ENCODE peak calls at places on chromosomes 16 and 17, in seven cellular contexts. O is ascending aorta; H is NCI-H1436 treated with DMSO at 0.1 percent for 48 hours; W is amygdala; U is activated CD4-positive, alpha-beta memory T cell treated with anti-CD3 and anti-CD28 coated beads, Interleukin-2, amount 10 ng/mL, durations not matched to agents 7 days and 5 days; T is NCI-H748 treated with DMSO at 0.1 percent for 48 hours; A is stimulated activated naive CD4-positive, alpha-beta T cell treated with Interleukin-2 at 50 U/mL for 16 hours. B is an unnamed sample.

GRCh38 chr17:34713687-34714086 is 134.3 kb downstream of the TMEM132E start:
- DNase-seq in O (no peak), H (no peak), W (no peak), U (peak; percentile 0), T (no peak), A (no peak), B (no peak)

GRCh38 chr17:76726231-76726765 is at the start of gene JMJD6:
- DNase-seq in O (peak; percentile 91), H (peak; percentile 95), W (peak; percentile 89), U (peak; percentile 97), T (peak; percentile 83), A (peak; percentile 96), B (peak; percentile 80)

GRCh38 chr16:89385712-89386111 is 104.6 kb downstream of the ANKRD11 start:
- DNase-seq in O (no peak), H (no peak), W (no peak), U (no peak), T (no peak), A (no peak), B (no peak)

GRCh38 chr17:57666198-57666870 is 78.8 kb downstream of the CCDC182 start:
- DNase-seq in O (no peak), H (no peak), W (no peak), U (no peak), T (no peak), A (no peak), B (no peak)

GRCh38 chr16:66587881-66588600 is 8.8 kb downstream of the CMTM2 start:
- DNase-seq in O (no peak), H (no peak), W (no peak), U (no peak), T (no peak), A (no peak), B (no peak)

GRCh38 chr16:71883193-71883848 is 661 bp downstream of the ZNF821 start:
- DNase-seq in O (no peak), H (no peak), W (no peak), U (peak; percentile 35), T (peak; percentile 42), A (peak; percentile 57), B (no peak)

GRCh38 chr16:85041184-85041928 is 13.8 kb downstream of the KIAA0513 start:
- DNase-seq in O (no peak), H (no peak), W (no peak), U (no peak), T (no peak), A (no peak), B (no peak)

GRCh38 chr17:36863131-36863530 is 74.1 kb upstream of the LHX1 start:
- DNase-seq in O (no peak), H (no peak), W (no peak), U (no peak), T (no peak), A (no peak), B (no peak)

GRCh38 chr16:3142327-3142726 is 7.5 kb downstream of the ZNF213 start:
- DNase-seq in O (no peak), H (no peak), W (no peak), U (no peak), T (no peak), A (no peak), B (no peak)

GRCh38 chr17:72458301-72458700 is 337.5 kb downstream of the SOX9 start:
- DNase-seq in O (no peak), H (no peak), W (no peak), U (no peak), T (no peak), A (no peak), B (no peak)

GRCh38 chr16:67537636-67538591 is 9.3 kb downstream of the RIPOR1 start:
- DNase-seq in O (no peak), H (no peak), W (no peak), U (peak; percentile 68), T (no peak), A (peak; percentile 60), B (no peak)

GRCh38 chr16:58755989-58756649 is 22.0 kb upstream of the GOT2 start:
- DNase-seq in O (no peak), H (peak; percentile 8), W (peak; percentile 51), U (peak; percentile 83), T (peak; percentile 41), A (peak; percentile 73), B (no peak)

GRCh38 chr16:31087971-31088370 is 772 bp downstream of the PRSS53 start:
- DNase-seq in O (no peak), H (no peak), W (no peak), U (no peak), T (no peak), A (no peak), B (no peak)

GRCh38 chr17:66915204-66915611 is 49.3 kb upstream of the CACNG4 start:
- DNase-seq in O (no peak), H (no peak), W (no peak), U (no peak), T (no peak), A (no peak), B (no peak)

GRCh38 chr16:81036751-81037350 is 1.2 kb downstream of the ATMIN start:
- DNase-seq in O (no peak), H (no peak), W (no peak), U (no peak), T (no peak), A (no peak), B (no peak)

GRCh38 chr17:60525347-60525623 is 757 bp downstream of the APPBP2 start:
- DNase-seq in O (no peak), H (no peak), W (no peak), U (no peak), T (no peak), A (no peak), B (no peak)

GRCh38 chr16:60478810-60479209 is 1557.4 kb downstream of the CDH8 start:
- DNase-seq in O (no peak), H (no peak), W (no peak), U (no peak), T (no peak), A (no peak), B (no peak)

GRCh38 chr17:74768069-74768762 is 7.9 kb downstream of the NAT9 start:
- DNase-seq in O (peak; percentile 78), H (no peak), W (no peak), U (no peak), T (no peak), A (no peak), B (no peak)

GRCh38 chr17:82559779-82560642 is 40.5 kb downstream of the FOXK2 start:
- DNase-seq in O (no peak), H (peak; percentile 62), W (no peak), U (no peak), T (no peak), A (no peak), B (no peak)

GRCh38 chr16:10206215-10206614 is 24.0 kb upstream of the GRIN2A start:
- DNase-seq in O (no peak), H (no peak), W (no peak), U (no peak), T (no peak), A (no peak), B (no peak)

GRCh38 chr16:23679274-23679985 is 741 bp downstream of the PLK1 start:
- DNase-seq in O (no peak), H (no peak), W (no peak), U (peak; percentile 42), T (no peak), A (no peak), B (no peak)

GRCh38 chr17:67403065-67403464 is 26.0 kb downstream of the PITPNC1 start:
- DNase-seq in O (no peak), H (no peak), W (no peak), U (no peak), T (no peak), A (no peak), B (no peak)

GRCh38 chr17:12282056-12282455 is 261.4 kb downstream of the MAP2K4 start:
- DNase-seq in O (no peak), H (no peak), W (no peak), U (no peak), T (no peak), A (no peak), B (no peak)

GRCh38 chr17:63543822-63544420 is 6.4 kb upstream of the DCAF7 start:
- DNase-seq in O (no peak), H (no peak), W (no peak), U (no peak), T (no peak), A (no peak), B (no peak)

GRCh38 chr17:43125967-43126910 is 1.1 kb upstream of the BRCA1 start:
- DNase-seq in O (no peak), H (no peak), W (no peak), U (no peak), T (peak; percentile 1), A (no peak), B (no peak)

GRCh38 chr17:16419929-16420271 is 4.5 kb downstream of the TRPV2 start:
- DNase-seq in O (no peak), H (no peak), W (no peak), U (peak; percentile 56), T (no peak), A (peak; percentile 43), B (no peak)

GRCh38 chr16:74700206-74701040 is at the start of gene MLKL:
- DNase-seq in O (no peak), H (no peak), W (no peak), U (peak; percentile 68), T (peak; percentile 18), A (peak; percentile 59), B (no peak)

GRCh38 chr17:14270508-14270907 is 30.4 kb upstream of the HS3ST3B1 start:
- DNase-seq in O (no peak), H (no peak), W (no peak), U (no peak), T (no peak), A (no peak), B (no peak)

GRCh38 chr17:33983824-33984574 is 271.1 kb upstream of the CCL2 start:
- DNase-seq in O (no peak), H (no peak), W (no peak), U (no peak), T (no peak), A (no peak), B (no peak)

GRCh38 chr16:10988879-10989278 is 44.5 kb downstream of the CLEC16A start:
- DNase-seq in O (no peak), H (no peak), W (no peak), U (no peak), T (no peak), A (no peak), B (no peak)